ENCODE peak calls at places on chromosome 16, in nine cellular contexts. One of them, this sample, is unnamed.

GRCh38 chr16:9489823-9490467 is 398.5 kb downstream of the HAPSTR1 start:
- DNase-seq in AG20443: no peak
- DNase-seq in lung: no peak
- DNase-seq in stimulated activated CD4-positive, alpha-beta T cell treated with anti-CD3 and anti-CD28 coated beads, Interleukin-2, amount 100 ng/mL, for 48 hours: no peak
- DNase-seq in ACHN: no peak
- DNase-seq in LHCN-M2: no peak
- DNase-seq in nucleus accumbens: no peak
- DNase-seq in fibroblast of mammary gland: no peak
- DNase-seq in Daoy: peak
- DNase-seq in this sample: no peak

GRCh38 chr16:73052441-73053030 is 4.6 kb upstream of the ZFHX3 start:
- DNase-seq in AG20443: no peak
- DNase-seq in ACHN: no peak
- DNase-seq in nucleus accumbens: no peak
- DNase-seq in lung: no peak
- DNase-seq in stimulated activated CD4-positive, alpha-beta T cell treated with anti-CD3 and anti-CD28 coated beads, Interleukin-2, amount 100 ng/mL, for 48 hours: no peak
- DNase-seq in fibroblast of mammary gland: no peak
- DNase-seq in Daoy: no peak
- DNase-seq in LHCN-M2: no peak
- DNase-seq in this sample: no peak

GRCh38 chr16:24980077-24980793 is 34.9 kb downstream of the ARHGAP17 start:
- DNase-seq in stimulated activated CD4-positive, alpha-beta T cell treated with anti-CD3 and anti-CD28 coated beads, Interleukin-2, amount 100 ng/mL, for 48 hours: peak
- DNase-seq in LHCN-M2: no peak
- DNase-seq in Daoy: no peak
- DNase-seq in fibroblast of mammary gland: no peak
- DNase-seq in ACHN: no peak
- DNase-seq in lung: no peak
- DNase-seq in nucleus accumbens: no peak
- DNase-seq in AG20443: no peak
- DNase-seq in this sample: no peak

GRCh38 chr16:20073203-20074088 is at the start of gene GPR139:
- DNase-seq in fibroblast of mammary gland: no peak
- DNase-seq in AG20443: no peak
- DNase-seq in lung: no peak
- DNase-seq in LHCN-M2: no peak
- DNase-seq in ACHN: no peak
- DNase-seq in stimulated activated CD4-positive, alpha-beta T cell treated with anti-CD3 and anti-CD28 coated beads, Interleukin-2, amount 100 ng/mL, for 48 hours: no peak
- DNase-seq in Daoy: peak
- DNase-seq in nucleus accumbens: no peak
- DNase-seq in this sample: no peak

GRCh38 chr16:69814561-69814960 is 52.4 kb downstream of the WWP2 start:
- DNase-seq in ACHN: no peak
- DNase-seq in Daoy: no peak
- DNase-seq in AG20443: no peak
- DNase-seq in lung: no peak
- DNase-seq in LHCN-M2: no peak
- DNase-seq in nucleus accumbens: no peak
- DNase-seq in fibroblast of mammary gland: no peak
- DNase-seq in stimulated activated CD4-positive, alpha-beta T cell treated with anti-CD3 and anti-CD28 coated beads, Interleukin-2, amount 100 ng/mL, for 48 hours: no peak
- DNase-seq in this sample: no peak

GRCh38 chr16:20916927-20917326 is 16.4 kb downstream of the LYRM1 start:
- DNase-seq in nucleus accumbens: no peak
- DNase-seq in ACHN: no peak
- DNase-seq in stimulated activated CD4-positive, alpha-beta T cell treated with anti-CD3 and anti-CD28 coated beads, Interleukin-2, amount 100 ng/mL, for 48 hours: no peak
- DNase-seq in fibroblast of mammary gland: no peak
- DNase-seq in Daoy: no peak
- DNase-seq in AG20443: no peak
- DNase-seq in LHCN-M2: no peak
- DNase-seq in lung: no peak
- DNase-seq in this sample: no peak

GRCh38 chr16:73404001-73404400 is 356.1 kb upstream of the ZFHX3 start:
- DNase-seq in fibroblast of mammary gland: no peak
- DNase-seq in ACHN: no peak
- DNase-seq in nucleus accumbens: no peak
- DNase-seq in LHCN-M2: no peak
- DNase-seq in AG20443: no peak
- DNase-seq in stimulated activated CD4-positive, alpha-beta T cell treated with anti-CD3 and anti-CD28 coated beads, Interleukin-2, amount 100 ng/mL, for 48 hours: no peak
- DNase-seq in lung: no peak
- DNase-seq in Daoy: no peak
- DNase-seq in this sample: no peak

GRCh38 chr16:60064026-60064425 is 1329.9 kb upstream of the GOT2 start:
- DNase-seq in nucleus accumbens: no peak
- DNase-seq in fibroblast of mammary gland: no peak
- DNase-seq in Daoy: no peak
- DNase-seq in LHCN-M2: peak
- DNase-seq in ACHN: no peak
- DNase-seq in lung: no peak
- DNase-seq in AG20443: no peak
- DNase-seq in stimulated activated CD4-positive, alpha-beta T cell treated with anti-CD3 and anti-CD28 coated beads, Interleukin-2, amount 100 ng/mL, for 48 hours: no peak
- DNase-seq in this sample: no peak

GRCh38 chr16:346587-346986 is 5.9 kb downstream of the AXIN1 start:
- DNase-seq in ACHN: peak
- DNase-seq in lung: no peak
- DNase-seq in LHCN-M2: no peak
- DNase-seq in fibroblast of mammary gland: peak
- DNase-seq in nucleus accumbens: no peak
- DNase-seq in AG20443: no peak
- DNase-seq in stimulated activated CD4-positive, alpha-beta T cell treated with anti-CD3 and anti-CD28 coated beads, Interleukin-2, amount 100 ng/mL, for 48 hours: no peak
- DNase-seq in Daoy: peak
- DNase-seq in this sample: no peak

GRCh38 chr16:66382966-66383299 is 16.4 kb downstream of the CDH5 start:
- DNase-seq in AG20443: peak
- DNase-seq in LHCN-M2: peak
- DNase-seq in Daoy: peak
- DNase-seq in fibroblast of mammary gland: peak
- DNase-seq in lung: no peak
- DNase-seq in nucleus accumbens: no peak
- DNase-seq in stimulated activated CD4-positive, alpha-beta T cell treated with anti-CD3 and anti-CD28 coated beads, Interleukin-2, amount 100 ng/mL, for 48 hours: no peak
- DNase-seq in ACHN: peak
- DNase-seq in this sample: peak

GRCh38 chr16:57607676-57608461 is 20.6 kb upstream of the ADGRG1 start:
- DNase-seq in AG20443: no peak
- DNase-seq in Daoy: no peak
- DNase-seq in fibroblast of mammary gland: no peak
- DNase-seq in LHCN-M2: no peak
- DNase-seq in stimulated activated CD4-positive, alpha-beta T cell treated with anti-CD3 and anti-CD28 coated beads, Interleukin-2, amount 100 ng/mL, for 48 hours: no peak
- DNase-seq in ACHN: no peak
- DNase-seq in lung: no peak
- DNase-seq in nucleus accumbens: no peak
- DNase-seq in this sample: no peak

GRCh38 chr16:80158766-80159165 is 382.0 kb upstream of the DYNLRB2 start:
- DNase-seq in nucleus accumbens: no peak
- DNase-seq in LHCN-M2: peak
- DNase-seq in stimulated activated CD4-positive, alpha-beta T cell treated with anti-CD3 and anti-CD28 coated beads, Interleukin-2, amount 100 ng/mL, for 48 hours: no peak
- DNase-seq in lung: no peak
- DNase-seq in fibroblast of mammary gland: peak
- DNase-seq in ACHN: peak
- DNase-seq in AG20443: peak
- DNase-seq in Daoy: peak
- DNase-seq in this sample: peak

GRCh38 chr16:89557230-89557935 is 3.1 kb upstream of the RPL13 start:
- DNase-seq in nucleus accumbens: peak
- DNase-seq in stimulated activated CD4-positive, alpha-beta T cell treated with anti-CD3 and anti-CD28 coated beads, Interleukin-2, amount 100 ng/mL, for 48 hours: peak
- DNase-seq in lung: peak
- DNase-seq in ACHN: peak
- DNase-seq in fibroblast of mammary gland: peak
- DNase-seq in AG20443: peak
- DNase-seq in LHCN-M2: peak
- DNase-seq in Daoy: peak
- DNase-seq in this sample: peak

GRCh38 chr16:67537636-67538591 is 9.3 kb downstream of the RIPOR1 start:
- DNase-seq in stimulated activated CD4-positive, alpha-beta T cell treated with anti-CD3 and anti-CD28 coated beads, Interleukin-2, amount 100 ng/mL, for 48 hours: no peak
- DNase-seq in fibroblast of mammary gland: no peak
- DNase-seq in AG20443: peak
- DNase-seq in lung: peak
- DNase-seq in ACHN: no peak
- DNase-seq in nucleus accumbens: no peak
- DNase-seq in Daoy: no peak
- DNase-seq in LHCN-M2: no peak
- DNase-seq in this sample: peak

GRCh38 chr16:62665269-62665668 is 629.0 kb upstream of the CDH8 start:
- DNase-seq in nucleus accumbens: no peak
- DNase-seq in stimulated activated CD4-positive, alpha-beta T cell treated with anti-CD3 and anti-CD28 coated beads, Interleukin-2, amount 100 ng/mL, for 48 hours: no peak
- DNase-seq in ACHN: no peak
- DNase-seq in lung: no peak
- DNase-seq in AG20443: no peak
- DNase-seq in fibroblast of mammary gland: no peak
- DNase-seq in Daoy: no peak
- DNase-seq in LHCN-M2: no peak
- DNase-seq in this sample: no peak

GRCh38 chr16:30721606-30722005 is 22.6 kb downstream of the SRCAP start:
- DNase-seq in stimulated activated CD4-positive, alpha-beta T cell treated with anti-CD3 and anti-CD28 coated beads, Interleukin-2, amount 100 ng/mL, for 48 hours: no peak
- DNase-seq in ACHN: no peak
- DNase-seq in AG20443: no peak
- DNase-seq in fibroblast of mammary gland: peak
- DNase-seq in nucleus accumbens: no peak
- DNase-seq in Daoy: no peak
- DNase-seq in lung: no peak
- DNase-seq in LHCN-M2: peak
- DNase-seq in this sample: no peak

GRCh38 chr16:29835926-29836325 is 15.7 kb downstream of the MVP start:
- DNase-seq in lung: no peak
- DNase-seq in stimulated activated CD4-positive, alpha-beta T cell treated with anti-CD3 and anti-CD28 coated beads, Interleukin-2, amount 100 ng/mL, for 48 hours: no peak
- DNase-seq in LHCN-M2: no peak
- DNase-seq in AG20443: no peak
- DNase-seq in nucleus accumbens: no peak
- DNase-seq in Daoy: no peak
- DNase-seq in ACHN: peak
- DNase-seq in fibroblast of mammary gland: no peak
- DNase-seq in this sample: no peak

GRCh38 chr16:85675528-85675927 is 13.2 kb downstream of the GINS2 start:
- DNase-seq in LHCN-M2: no peak
- DNase-seq in ACHN: peak
- DNase-seq in AG20443: no peak
- DNase-seq in fibroblast of mammary gland: peak
- DNase-seq in nucleus accumbens: no peak
- DNase-seq in stimulated activated CD4-positive, alpha-beta T cell treated with anti-CD3 and anti-CD28 coated beads, Interleukin-2, amount 100 ng/mL, for 48 hours: no peak
- DNase-seq in Daoy: no peak
- DNase-seq in lung: no peak
- DNase-seq in this sample: no peak

GRCh38 chr16:64983983-64984382 is 137.9 kb downstream of the CDH11 start:
- DNase-seq in AG20443: peak
- DNase-seq in LHCN-M2: peak
- DNase-seq in Daoy: peak
- DNase-seq in nucleus accumbens: no peak
- DNase-seq in stimulated activated CD4-positive, alpha-beta T cell treated with anti-CD3 and anti-CD28 coated beads, Interleukin-2, amount 100 ng/mL, for 48 hours: no peak
- DNase-seq in ACHN: peak
- DNase-seq in lung: peak
- DNase-seq in fibroblast of mammary gland: peak
- DNase-seq in this sample: peak

GRCh38 chr16:1363501-1364041 is 11.8 kb downstream of the GNPTG start:
- DNase-seq in Daoy: peak
- DNase-seq in nucleus accumbens: no peak
- DNase-seq in ACHN: peak
- DNase-seq in LHCN-M2: peak
- DNase-seq in AG20443: peak
- DNase-seq in stimulated activated CD4-positive, alpha-beta T cell treated with anti-CD3 and anti-CD28 coated beads, Interleukin-2, amount 100 ng/mL, for 48 hours: peak
- DNase-seq in fibroblast of mammary gland: peak
- DNase-seq in lung: peak
- DNase-seq in this sample: peak

GRCh38 chr16:11588321-11589244 is 1.9 kb upstream of the LITAF start:
- DNase-seq in fibroblast of mammary gland: no peak
- DNase-seq in Daoy: no peak
- DNase-seq in stimulated activated CD4-positive, alpha-beta T cell treated with anti-CD3 and anti-CD28 coated beads, Interleukin-2, amount 100 ng/mL, for 48 hours: no peak
- DNase-seq in AG20443: no peak
- DNase-seq in nucleus accumbens: no peak
- DNase-seq in lung: no peak
- DNase-seq in LHCN-M2: no peak
- DNase-seq in ACHN: no peak
- DNase-seq in this sample: no peak

GRCh38 chr16:1474471-1474795 is 395 bp downstream of the CLCN7 start:
- DNase-seq in fibroblast of mammary gland: no peak
- DNase-seq in Daoy: no peak
- DNase-seq in lung: no peak
- DNase-seq in nucleus accumbens: no peak
- DNase-seq in AG20443: peak
- DNase-seq in LHCN-M2: no peak
- DNase-seq in ACHN: no peak
- DNase-seq in stimulated activated CD4-positive, alpha-beta T cell treated with anti-CD3 and anti-CD28 coated beads, Interleukin-2, amount 100 ng/mL, for 48 hours: no peak
- DNase-seq in this sample: peak

GRCh38 chr16:54062361-54063346 is 223.9 kb downstream of the IRX3 start:
- DNase-seq in ACHN: no peak
- DNase-seq in fibroblast of mammary gland: no peak
- DNase-seq in Daoy: no peak
- DNase-seq in stimulated activated CD4-positive, alpha-beta T cell treated with anti-CD3 and anti-CD28 coated beads, Interleukin-2, amount 100 ng/mL, for 48 hours: no peak
- DNase-seq in lung: no peak
- DNase-seq in LHCN-M2: no peak
- DNase-seq in nucleus accumbens: no peak
- DNase-seq in AG20443: no peak
- DNase-seq in this sample: no peak

GRCh38 chr16:85015481-85016177 is 4.3 kb upstream of the ZDHHC7 start:
- DNase-seq in lung: no peak
- DNase-seq in stimulated activated CD4-positive, alpha-beta T cell treated with anti-CD3 and anti-CD28 coated beads, Interleukin-2, amount 100 ng/mL, for 48 hours: no peak
- DNase-seq in ACHN: no peak
- DNase-seq in AG20443: no peak
- DNase-seq in LHCN-M2: peak
- DNase-seq in nucleus accumbens: no peak
- DNase-seq in fibroblast of mammary gland: no peak
- DNase-seq in Daoy: no peak
- DNase-seq in this sample: no peak

GRCh38 chr16:13540771-13541170 is 379.2 kb upstream of the ERCC4 start:
- DNase-seq in fibroblast of mammary gland: no peak
- DNase-seq in ACHN: no peak
- DNase-seq in nucleus accumbens: no peak
- DNase-seq in LHCN-M2: no peak
- DNase-seq in Daoy: no peak
- DNase-seq in AG20443: no peak
- DNase-seq in lung: no peak
- DNase-seq in stimulated activated CD4-positive, alpha-beta T cell treated with anti-CD3 and anti-CD28 coated beads, Interleukin-2, amount 100 ng/mL, for 48 hours: no peak
- DNase-seq in this sample: no peak

GRCh38 chr16:68367034-68367433 is 56.2 kb downstream of the PRMT7 start:
- DNase-seq in ACHN: peak
- DNase-seq in nucleus accumbens: no peak
- DNase-seq in AG20443: peak
- DNase-seq in stimulated activated CD4-positive, alpha-beta T cell treated with anti-CD3 and anti-CD28 coated beads, Interleukin-2, amount 100 ng/mL, for 48 hours: peak
- DNase-seq in fibroblast of mammary gland: peak
- DNase-seq in lung: no peak
- DNase-seq in LHCN-M2: peak
- DNase-seq in Daoy: peak
- DNase-seq in this sample: peak